ENCODE peak calls at places on chromosomes 11 and 22, in six cellular contexts. E, C, R, B, Z and A are unnamed samples. For H3K4me1, the result is how much of the 10 kb centered on the place peaks cover.

GRCh38 chr11:21736404-21736803 is 456.5 kb upstream of the ANO5 start:
- DNase-seq in E (no peak), C (no peak), R (no peak), B (no peak), Z (no peak), A (no peak)

GRCh38 chr11:111641339-111642015 is 39.2 kb downstream of the SIK2 start:
- DNase-seq in E (no peak), C (no peak), R (no peak), B (no peak), Z (no peak), A (no peak)

GRCh38 chr11:114228401-114229061 is 67.7 kb upstream of the NNMT start:
- DNase-seq in E (no peak), C (no peak), R (no peak), B (no peak), Z (no peak), A (no peak)

GRCh38 chr11:110984147-110984546 is 261.4 kb upstream of the POU2AF2 start:
- DNase-seq in E (no peak), C (no peak), R (no peak), B (no peak), Z (peak), A (no peak)

GRCh38 chr11:57248780-57249383 is 11.8 kb upstream of the APLNR start:
- DNase-seq in E (peak), C (peak), R (peak), B (peak), Z (peak), A (no peak)

GRCh38 chr22:36175892-36176291 is 15.3 kb upstream of the APOL3 start:
- DNase-seq in E (no peak), C (no peak), R (no peak), B (no peak), Z (no peak), A (no peak)

GRCh38 chr11:5684627-5685362 is at the start of gene TRIM5:
- DNase-seq in E (peak), C (peak), R (peak), B (peak), Z (peak), A (peak)

GRCh38 chr11:60992842-60993409 is 21.4 kb downstream of the CD6 start:
- DNase-seq in E (no peak), C (no peak), R (no peak), B (peak), Z (no peak), A (no peak)

GRCh38 chr22:43476341-43476740 is 64.5 kb downstream of the MPPED1 start:
- DNase-seq in E (no peak), C (no peak), R (no peak), B (no peak), Z (no peak), A (peak)

GRCh38 chr22:50210378-50211139 is 9.7 kb downstream of the SELENOO start:
- DNase-seq in E (no peak), C (no peak), R (no peak), B (no peak), Z (no peak), A (no peak)

GRCh38 chr11:62931501-62932278 is 10.5 kb upstream of the CHRM1 start:
- DNase-seq in E (no peak), C (no peak), R (no peak), B (no peak), Z (peak), A (no peak)

GRCh38 chr22:32204211-32204855 is 540 bp downstream of the RFPL2 start:
- DNase-seq in E (no peak), C (no peak), R (no peak), B (no peak), Z (no peak), A (no peak)

GRCh38 chr11:77726524-77726923 is 88.9 kb upstream of the CLNS1A start:
- DNase-seq in E (no peak), C (no peak), R (no peak), B (no peak), Z (no peak), A (no peak)

GRCh38 chr22:19430890-19431541 is 517 bp downstream of the HIRA start:
- DNase-seq in E (peak), C (no peak), R (peak), B (peak), Z (peak), A (peak)
- H3K4me1 ChIP-seq in E (half or more), C (under half), R (under half), B (under half), Z (under half), A (under half)

GRCh38 chr22:40240160-40240559 is 62.4 kb downstream of the TNRC6B start:
- DNase-seq in E (no peak), C (no peak), R (no peak), B (peak), Z (no peak), A (no peak)
- H3K4me1 ChIP-seq in E (under half), C (half or more), R (half or more), B (under half), Z (half or more), A (under half)

GRCh38 chr11:46353706-46354105 is 6.4 kb downstream of the DGKZ start:
- DNase-seq in E (no peak), C (no peak), R (no peak), B (no peak), Z (peak), A (no peak)
- H3K4me1 ChIP-seq in E (under half), C (half or more), R (half or more), B (half or more), Z (half or more), A (under half)

GRCh38 chr11:120342226-120342625 is 6.0 kb downstream of the ARHGEF12 start:
- DNase-seq in E (no peak), C (no peak), R (no peak), B (no peak), Z (no peak), A (no peak)

GRCh38 chr11:120342678-120343077 is 6.5 kb downstream of the ARHGEF12 start:
- DNase-seq in E (no peak), C (no peak), R (no peak), B (no peak), Z (no peak), A (no peak)

GRCh38 chr11:120344302-120345004 is 8.2 kb downstream of the ARHGEF12 start:
- DNase-seq in E (peak), C (no peak), R (no peak), B (peak), Z (peak), A (no peak)

GRCh38 chr11:120343429-120343828 is 7.2 kb downstream of the ARHGEF12 start:
- DNase-seq in E (peak), C (no peak), R (no peak), B (no peak), Z (no peak), A (no peak)

DNA sequence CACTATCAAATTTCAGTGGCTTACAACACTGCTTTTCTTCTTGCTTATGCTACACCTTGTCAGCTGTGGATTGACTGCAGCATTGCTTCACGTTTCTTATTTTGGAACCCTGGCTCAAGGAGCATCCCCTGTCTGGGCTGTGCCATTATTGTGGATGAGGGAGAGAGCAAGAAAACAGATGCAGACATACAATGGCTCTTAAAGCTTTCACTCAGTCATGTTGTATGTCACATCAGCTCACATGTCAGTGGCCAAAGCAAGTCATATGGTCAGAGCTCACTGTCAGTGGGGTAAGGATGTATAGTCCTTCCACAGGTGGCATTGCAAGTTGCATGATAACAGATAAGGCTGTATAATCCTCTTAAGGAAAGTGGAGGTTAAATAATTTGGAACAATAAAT is 10.0 kb downstream of the ARHGEF12 start:
- DNase-seq in E (no peak), C (no peak), R (no peak), B (no peak), Z (no peak), A (no peak)
- H3K4me1 ChIP-seq in E (under half), C (half or more), R (half or more), B (under half), Z (under half), A (under half)

GRCh38 chr11:48095779-48096470 is 115.6 kb downstream of the PTPRJ start:
- DNase-seq in E (no peak), C (no peak), R (no peak), B (no peak), Z (no peak), A (no peak)

GRCh38 chr11:48093795-48094642 is 113.7 kb downstream of the PTPRJ start:
- DNase-seq in E (no peak), C (no peak), R (no peak), B (no peak), Z (no peak), A (no peak)

GRCh38 chr11:48094643-48095339 is 114.4 kb downstream of the PTPRJ start:
- DNase-seq in E (no peak), C (no peak), R (no peak), B (no peak), Z (no peak), A (no peak)

GRCh38 chr11:48091426-48092102 is 111.2 kb downstream of the PTPRJ start:
- DNase-seq in E (no peak), C (no peak), R (no peak), B (no peak), Z (no peak), A (no peak)

DNA sequence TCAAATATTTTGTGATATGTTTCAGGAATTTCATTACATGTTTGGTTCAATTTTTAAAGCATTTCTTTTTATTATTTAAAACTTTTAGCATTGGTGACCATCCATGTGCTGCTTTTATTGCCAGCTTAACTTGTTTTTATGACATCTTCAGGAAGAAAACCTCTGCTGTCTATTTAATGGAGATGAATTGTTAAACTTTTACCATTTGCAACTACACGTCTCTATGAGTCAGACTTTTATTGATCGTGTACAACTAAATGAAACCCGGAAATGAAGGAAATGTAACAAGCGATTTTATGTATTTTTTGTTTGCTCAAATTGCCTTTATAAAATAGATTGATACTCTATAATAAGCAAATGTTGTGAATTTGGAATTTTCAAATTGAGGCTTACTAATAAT is 113.0 kb downstream of the PTPRJ start:
- DNase-seq in E (no peak), C (no peak), R (no peak), B (no peak), Z (no peak), A (no peak)
- H3K4me1 ChIP-seq in E (under half), C (half or more), R (under half), B (under half), Z (under half), A (under half)

GRCh38 chr11:108235192-108235591 is 12.3 kb downstream of the ATM start:
- DNase-seq in E (no peak), C (no peak), R (no peak), B (no peak), Z (no peak), A (no peak)

GRCh38 chr11:108239076-108239475 is 16.2 kb downstream of the ATM start:
- DNase-seq in E (no peak), C (no peak), R (no peak), B (no peak), Z (no peak), A (no peak)

GRCh38 chr11:108233277-108233945 is 10.5 kb downstream of the ATM start:
- DNase-seq in E (no peak), C (no peak), R (no peak), B (no peak), Z (no peak), A (no peak)

GRCh38 chr11:108235633-108236032 is 12.8 kb downstream of the ATM start:
- DNase-seq in E (no peak), C (no peak), R (no peak), B (no peak), Z (no peak), A (no peak)

GRCh38 chr11:108237058-108237481 is 14.2 kb downstream of the ATM start:
- DNase-seq in E (peak), C (no peak), R (no peak), B (no peak), Z (no peak), A (no peak)
- H3K4me1 ChIP-seq in E (under half), C (under half), R (under half), B (under half), Z (under half), A (under half)

DNA sequence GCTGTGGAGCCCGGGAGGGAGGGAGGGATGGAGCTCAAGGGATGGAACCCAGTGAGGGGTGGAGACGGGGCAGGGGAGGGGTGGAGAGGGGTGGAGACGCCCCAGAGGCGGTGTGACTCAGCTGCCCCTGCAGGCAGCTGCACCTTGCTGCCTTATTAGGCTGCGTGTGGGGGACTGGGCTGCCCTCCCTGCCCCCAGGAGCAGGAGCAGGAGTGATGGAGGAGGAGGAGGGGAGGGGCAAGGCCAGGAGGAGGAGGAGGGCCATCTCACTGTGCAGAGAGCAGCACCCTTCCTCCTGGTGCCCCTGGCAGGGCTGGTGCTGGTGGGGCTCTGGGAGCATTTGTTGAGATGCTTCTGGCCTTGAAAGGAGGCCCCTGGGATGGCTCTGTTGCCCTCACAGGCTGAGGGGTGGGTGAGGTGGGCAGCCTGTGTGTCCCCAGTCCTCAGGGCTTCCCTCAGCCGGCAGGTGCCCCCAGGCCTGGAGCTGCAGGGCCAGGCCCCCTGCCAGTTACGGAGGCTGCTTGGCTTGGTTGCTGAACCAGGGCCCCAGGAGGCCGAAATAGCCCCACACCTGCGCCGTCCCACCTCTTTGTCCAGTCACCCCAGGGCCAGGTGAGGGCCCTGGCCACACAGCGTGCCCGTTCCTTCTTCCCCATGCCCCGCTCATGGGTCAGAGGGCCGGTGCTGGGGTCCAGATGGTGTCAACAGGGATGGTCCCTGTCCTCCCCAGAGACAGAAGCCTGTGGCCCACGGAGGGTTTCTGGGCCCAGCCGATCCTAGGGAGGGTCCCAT is 9.5 kb upstream of the TSSC4 start:
- DNase-seq in E (peak), C (no peak), R (no peak), B (peak), Z (peak), A (peak)
- H3K4me1 ChIP-seq in E (half or more), C (half or more), R (half or more), B (half or more), Z (under half), A (under half)